ENCODE peak calls at places on chromosomes 7 and 10, in nine cellular contexts. One of them, this sample, is unnamed.

GRCh38 chr7:121544726-121545125 is 148.6 kb upstream of the FAM3C start:
- DNase-seq in upper lobe of left lung: no peak
- DNase-seq in stomach: no peak
- DNase-seq in testis: no peak
- DNase-seq in Peyer's patch: no peak
- DNase-seq in spleen: no peak
- DNase-seq in IMR-90: peak
- DNase-seq in adrenal gland: no peak
- DNase-seq in body of pancreas: no peak
- DNase-seq in this sample: no peak

GRCh38 chr7:39488467-39489393 is 77.5 kb upstream of the YAE1 start:
- DNase-seq in upper lobe of left lung: no peak
- DNase-seq in stomach: no peak
- DNase-seq in testis: no peak
- DNase-seq in Peyer's patch: no peak
- DNase-seq in spleen: no peak
- DNase-seq in IMR-90: no peak
- DNase-seq in adrenal gland: no peak
- DNase-seq in body of pancreas: no peak
- DNase-seq in this sample: peak

GRCh38 chr7:157845203-157845810 is 508.5 kb downstream of the DNAJB6 start:
- DNase-seq in upper lobe of left lung: no peak
- DNase-seq in stomach: no peak
- DNase-seq in testis: no peak
- DNase-seq in Peyer's patch: no peak
- DNase-seq in spleen: no peak
- DNase-seq in IMR-90: no peak
- DNase-seq in adrenal gland: no peak
- DNase-seq in body of pancreas: no peak
- DNase-seq in this sample: no peak

GRCh38 chr10:69802424-69803161 is 887 bp downstream of the COL13A1 start:
- DNase-seq in upper lobe of left lung: no peak
- DNase-seq in stomach: no peak
- DNase-seq in testis: no peak
- DNase-seq in Peyer's patch: no peak
- DNase-seq in spleen: peak
- DNase-seq in IMR-90: peak
- DNase-seq in adrenal gland: no peak
- DNase-seq in body of pancreas: peak
- DNase-seq in this sample: no peak

GRCh38 chr7:51242007-51242691 is 74.5 kb downstream of the COBL start:
- DNase-seq in upper lobe of left lung: peak
- DNase-seq in stomach: no peak
- DNase-seq in testis: no peak
- DNase-seq in Peyer's patch: peak
- DNase-seq in spleen: no peak
- DNase-seq in IMR-90: no peak
- DNase-seq in adrenal gland: peak
- DNase-seq in body of pancreas: no peak
- DNase-seq in this sample: no peak

GRCh38 chr7:48087349-48087748 is 1.7 kb upstream of the UPP1 start:
- DNase-seq in upper lobe of left lung: no peak
- DNase-seq in stomach: no peak
- DNase-seq in testis: no peak
- DNase-seq in Peyer's patch: no peak
- DNase-seq in spleen: no peak
- DNase-seq in IMR-90: peak
- DNase-seq in adrenal gland: no peak
- DNase-seq in body of pancreas: no peak
- DNase-seq in this sample: peak

GRCh38 chr10:124630551-124630950 is 113.6 kb downstream of the FAM53B start:
- DNase-seq in upper lobe of left lung: no peak
- DNase-seq in stomach: no peak
- DNase-seq in testis: no peak
- DNase-seq in Peyer's patch: no peak
- DNase-seq in spleen: no peak
- DNase-seq in IMR-90: no peak
- DNase-seq in adrenal gland: no peak
- DNase-seq in body of pancreas: no peak
- DNase-seq in this sample: no peak

GRCh38 chr7:24715661-24716479 is 41.4 kb downstream of the GSDME start:
- DNase-seq in upper lobe of left lung: no peak
- DNase-seq in stomach: no peak
- DNase-seq in testis: no peak
- DNase-seq in Peyer's patch: no peak
- DNase-seq in spleen: peak
- DNase-seq in IMR-90: peak
- DNase-seq in adrenal gland: no peak
- DNase-seq in body of pancreas: no peak
- DNase-seq in this sample: peak

GRCh38 chr10:124231188-124232135 is 138.1 kb upstream of the CHST15 start:
- DNase-seq in upper lobe of left lung: no peak
- DNase-seq in stomach: no peak
- DNase-seq in testis: no peak
- DNase-seq in Peyer's patch: no peak
- DNase-seq in spleen: no peak
- DNase-seq in IMR-90: no peak
- DNase-seq in adrenal gland: peak
- DNase-seq in body of pancreas: no peak
- DNase-seq in this sample: no peak

GRCh38 chr7:70230761-70231160 is 632.5 kb downstream of the AUTS2 start:
- DNase-seq in upper lobe of left lung: no peak
- DNase-seq in stomach: no peak
- DNase-seq in testis: no peak
- DNase-seq in Peyer's patch: no peak
- DNase-seq in spleen: no peak
- DNase-seq in IMR-90: no peak
- DNase-seq in adrenal gland: no peak
- DNase-seq in body of pancreas: no peak
- DNase-seq in this sample: no peak

GRCh38 chr10:72088879-72089585 is 681 bp upstream of the SPOCK2 start:
- DNase-seq in upper lobe of left lung: peak
- DNase-seq in stomach: no peak
- DNase-seq in testis: no peak
- DNase-seq in Peyer's patch: peak
- DNase-seq in spleen: peak
- DNase-seq in IMR-90: no peak
- DNase-seq in adrenal gland: peak
- DNase-seq in body of pancreas: no peak
- DNase-seq in this sample: no peak

GRCh38 chr7:135745702-135746312 is 2.8 kb downstream of the FAM180A start:
- DNase-seq in upper lobe of left lung: no peak
- DNase-seq in stomach: no peak
- DNase-seq in testis: no peak
- DNase-seq in Peyer's patch: peak
- DNase-seq in spleen: no peak
- DNase-seq in IMR-90: peak
- DNase-seq in adrenal gland: peak
- DNase-seq in body of pancreas: peak
- DNase-seq in this sample: no peak

GRCh38 chr10:24440817-24441790 is 232.2 kb downstream of the KIAA1217 start:
- DNase-seq in upper lobe of left lung: no peak
- DNase-seq in stomach: peak
- DNase-seq in testis: no peak
- DNase-seq in Peyer's patch: no peak
- DNase-seq in spleen: no peak
- DNase-seq in IMR-90: peak
- DNase-seq in adrenal gland: no peak
- DNase-seq in body of pancreas: no peak
- DNase-seq in this sample: no peak

GRCh38 chr7:134512271-134512670 is 15.1 kb upstream of the AKR1B10 start:
- DNase-seq in upper lobe of left lung: no peak
- DNase-seq in stomach: no peak
- DNase-seq in testis: no peak
- DNase-seq in Peyer's patch: no peak
- DNase-seq in spleen: no peak
- DNase-seq in IMR-90: no peak
- DNase-seq in adrenal gland: no peak
- DNase-seq in body of pancreas: no peak
- DNase-seq in this sample: no peak

GRCh38 chr10:62589689-62590088 is 214.8 kb upstream of the ADO start:
- DNase-seq in upper lobe of left lung: no peak
- DNase-seq in stomach: no peak
- DNase-seq in testis: no peak
- DNase-seq in Peyer's patch: no peak
- DNase-seq in spleen: no peak
- DNase-seq in IMR-90: peak
- DNase-seq in adrenal gland: no peak
- DNase-seq in body of pancreas: no peak
- DNase-seq in this sample: no peak

GRCh38 chr10:128487517-128487916 is 361.3 kb upstream of the MKI67 start:
- DNase-seq in upper lobe of left lung: no peak
- DNase-seq in stomach: no peak
- DNase-seq in testis: no peak
- DNase-seq in Peyer's patch: no peak
- DNase-seq in spleen: peak
- DNase-seq in IMR-90: no peak
- DNase-seq in adrenal gland: no peak
- DNase-seq in body of pancreas: no peak
- DNase-seq in this sample: no peak

GRCh38 chr10:79487296-79488194 is 24.8 kb upstream of the EIF5AL1 start:
- DNase-seq in upper lobe of left lung: peak
- DNase-seq in stomach: peak
- DNase-seq in testis: peak
- DNase-seq in Peyer's patch: peak
- DNase-seq in spleen: peak
- DNase-seq in IMR-90: peak
- DNase-seq in adrenal gland: peak
- DNase-seq in body of pancreas: peak
- DNase-seq in this sample: no peak

GRCh38 chr10:122953827-122954730 is at the start of gene C10orf88:
- DNase-seq in upper lobe of left lung: peak
- DNase-seq in stomach: peak
- DNase-seq in testis: peak
- DNase-seq in Peyer's patch: peak
- DNase-seq in spleen: peak
- DNase-seq in IMR-90: peak
- DNase-seq in adrenal gland: peak
- DNase-seq in body of pancreas: peak
- DNase-seq in this sample: peak
- TF ChIP-seq POLR2A in upper lobe of left lung: no peak
- TF ChIP-seq POLR2A in stomach: peak
- TF ChIP-seq POLR2A in testis: no peak
- TF ChIP-seq POLR2A in Peyer's patch: peak
- TF ChIP-seq POLR2A in spleen: no peak
- TF ChIP-seq POLR2A in IMR-90: no peak
- TF ChIP-seq POLR2A in adrenal gland: peak
- TF ChIP-seq POLR2A in body of pancreas: peak
- TF ChIP-seq POLR2A in this sample: no peak

DNA sequence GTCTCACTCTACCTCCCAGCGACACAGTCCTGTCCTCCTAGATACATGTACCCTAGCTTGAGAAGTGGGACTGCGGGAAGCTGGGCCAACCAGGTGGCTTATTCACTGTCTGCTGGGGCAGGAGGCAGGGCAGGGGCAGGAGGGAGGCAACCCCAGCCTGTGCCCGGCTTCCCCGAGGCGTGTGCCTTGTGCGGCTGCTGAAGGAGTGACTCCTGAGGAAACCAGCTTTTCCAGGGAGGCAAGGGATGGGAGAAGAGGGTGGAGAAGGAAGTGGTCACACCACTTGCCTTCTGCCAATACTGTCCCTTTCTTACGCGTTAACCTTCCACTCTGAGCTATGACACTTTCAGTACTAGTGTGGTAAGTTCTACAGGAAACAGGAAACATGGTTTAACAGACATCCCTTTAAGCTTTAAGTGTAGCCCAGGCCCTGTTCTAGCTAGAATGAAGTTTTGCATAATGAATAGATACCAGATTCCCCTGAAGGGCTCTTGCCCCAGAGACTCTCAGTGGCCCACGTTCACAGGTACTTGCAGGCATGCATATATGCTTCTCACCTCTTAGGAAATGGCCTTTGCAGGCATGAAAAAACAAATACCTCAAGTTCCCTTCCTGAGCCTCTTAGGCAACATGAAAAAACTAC is 40.6 kb downstream of the SYPL1 start:
- DNase-seq in upper lobe of left lung: peak
- DNase-seq in stomach: peak
- DNase-seq in testis: no peak
- DNase-seq in Peyer's patch: peak
- DNase-seq in spleen: peak
- DNase-seq in IMR-90: no peak
- DNase-seq in adrenal gland: no peak
- DNase-seq in body of pancreas: no peak
- DNase-seq in this sample: no peak
- H3K4me3 ChIP-seq in upper lobe of left lung: no peak
- H3K4me3 ChIP-seq in stomach: no peak
- H3K4me3 ChIP-seq in testis: no peak
- H3K4me3 ChIP-seq in Peyer's patch: no peak
- H3K4me3 ChIP-seq in spleen: no peak
- H3K4me3 ChIP-seq in IMR-90: no peak
- H3K4me3 ChIP-seq in adrenal gland: no peak
- H3K4me3 ChIP-seq in body of pancreas: no peak
- H3K4me3 ChIP-seq in this sample: no peak

GRCh38 chr10:103193107-103193819 is at the start of gene NT5C2:
- DNase-seq in upper lobe of left lung: peak
- DNase-seq in stomach: peak
- DNase-seq in testis: peak
- DNase-seq in Peyer's patch: peak
- DNase-seq in spleen: peak
- DNase-seq in IMR-90: peak
- DNase-seq in adrenal gland: peak
- DNase-seq in body of pancreas: peak
- DNase-seq in this sample: peak
- TF ChIP-seq POLR2A in upper lobe of left lung: no peak
- TF ChIP-seq POLR2A in stomach: no peak
- TF ChIP-seq POLR2A in testis: no peak
- TF ChIP-seq POLR2A in Peyer's patch: no peak
- TF ChIP-seq POLR2A in spleen: no peak
- TF ChIP-seq POLR2A in IMR-90: no peak
- TF ChIP-seq POLR2A in adrenal gland: no peak
- TF ChIP-seq POLR2A in body of pancreas: no peak
- TF ChIP-seq POLR2A in this sample: no peak

DNA sequence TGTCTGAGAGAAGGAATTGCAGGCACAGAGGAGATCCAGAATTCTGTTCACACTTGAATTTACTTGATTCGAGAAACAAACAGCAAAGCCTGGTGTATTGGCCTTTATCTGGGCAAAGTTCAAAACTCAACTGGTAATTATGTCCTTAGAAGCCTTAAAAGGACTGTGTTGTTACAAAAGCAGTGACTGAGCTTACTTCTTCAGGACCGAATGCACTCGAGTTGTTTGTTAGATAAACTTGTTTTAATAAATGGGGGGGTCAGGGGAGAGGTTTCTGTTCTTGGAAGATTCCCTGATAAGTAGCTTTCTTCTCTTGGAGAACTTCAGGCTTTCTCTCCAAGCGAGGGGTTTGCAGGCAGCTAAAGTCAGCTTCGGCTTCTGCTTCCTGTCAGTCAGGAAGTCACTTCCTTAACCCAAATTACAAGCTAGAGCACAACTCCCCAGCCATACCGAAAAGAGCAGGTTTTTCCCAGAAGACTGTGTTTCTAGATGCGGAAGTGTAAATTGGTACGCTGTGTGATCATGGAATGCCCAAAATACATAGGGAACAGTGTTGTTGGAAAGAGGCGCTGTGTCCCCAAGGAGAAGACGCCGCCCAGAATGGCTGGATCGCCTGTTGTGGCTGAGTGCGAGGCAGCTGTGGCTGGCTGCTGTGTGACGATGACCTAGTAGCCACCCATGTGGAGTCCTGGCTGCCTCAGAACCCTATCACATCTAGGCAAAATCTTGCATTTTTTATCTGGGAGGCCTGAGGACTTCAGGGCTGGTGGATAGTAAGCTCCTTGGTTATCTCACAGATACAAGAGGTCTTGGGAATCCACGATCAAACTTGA is 110.4 kb downstream of the TCF7L2 start:
- DNase-seq in upper lobe of left lung: peak
- DNase-seq in stomach: no peak
- DNase-seq in testis: peak
- DNase-seq in Peyer's patch: no peak
- DNase-seq in spleen: no peak
- DNase-seq in IMR-90: no peak
- DNase-seq in adrenal gland: no peak
- DNase-seq in body of pancreas: peak
- DNase-seq in this sample: no peak
- H3K4me3 ChIP-seq in upper lobe of left lung: no peak
- H3K4me3 ChIP-seq in stomach: peak
- H3K4me3 ChIP-seq in testis: no peak
- H3K4me3 ChIP-seq in Peyer's patch: no peak
- H3K4me3 ChIP-seq in spleen: no peak
- H3K4me3 ChIP-seq in IMR-90: no peak
- H3K4me3 ChIP-seq in adrenal gland: no peak
- H3K4me3 ChIP-seq in body of pancreas: no peak
- H3K4me3 ChIP-seq in this sample: peak

This sample was measured in esophagus muscularis mucosa.